ENCODE peak calls at places on chromosomes 13 and 19, in eight cellular contexts. One of them, this sample, is unnamed.

GRCh38 chr19:55383789-55384575 is at the start of gene TMEM238:
- DNase-seq in astrocyte: peak
- DNase-seq in OCI-M1: peak
- DNase-seq in T-helper 17 cell: peak
- DNase-seq in right lobe of liver: peak
- DNase-seq in stimulated activated CD4-positive, alpha-beta T cell treated with anti-CD3 and anti-CD28 coated beads, Interleukin-2, amount 100 ng/mL, for 48 hours: peak
- DNase-seq in nephron progenitor cell: peak
- DNase-seq in WTC11: peak
- DNase-seq in this sample: no peak

GRCh38 chr13:27461940-27462584 is 11.7 kb upstream of the MTIF3 start:
- DNase-seq in stimulated activated CD4-positive, alpha-beta T cell treated with anti-CD3 and anti-CD28 coated beads, Interleukin-2, amount 100 ng/mL, for 48 hours: no peak
- DNase-seq in OCI-M1: no peak
- DNase-seq in WTC11: no peak
- DNase-seq in T-helper 17 cell: no peak
- DNase-seq in astrocyte: no peak
- DNase-seq in right lobe of liver: no peak
- DNase-seq in nephron progenitor cell: no peak
- DNase-seq in this sample: no peak

GRCh38 chr19:48249502-48250014 is 6.2 kb downstream of the CARD8 start:
- DNase-seq in right lobe of liver: peak
- DNase-seq in T-helper 17 cell: peak
- DNase-seq in stimulated activated CD4-positive, alpha-beta T cell treated with anti-CD3 and anti-CD28 coated beads, Interleukin-2, amount 100 ng/mL, for 48 hours: peak
- DNase-seq in WTC11: no peak
- DNase-seq in nephron progenitor cell: no peak
- DNase-seq in astrocyte: no peak
- DNase-seq in OCI-M1: peak
- DNase-seq in this sample: no peak

GRCh38 chr19:5974721-5975387 is 3.1 kb downstream of the RANBP3 start:
- DNase-seq in astrocyte: no peak
- DNase-seq in right lobe of liver: no peak
- DNase-seq in WTC11: no peak
- DNase-seq in nephron progenitor cell: no peak
- DNase-seq in stimulated activated CD4-positive, alpha-beta T cell treated with anti-CD3 and anti-CD28 coated beads, Interleukin-2, amount 100 ng/mL, for 48 hours: no peak
- DNase-seq in OCI-M1: no peak
- DNase-seq in T-helper 17 cell: no peak
- DNase-seq in this sample: no peak

GRCh38 chr19:9535934-9536333 is 2.5 kb downstream of the ZNF426 start:
- DNase-seq in stimulated activated CD4-positive, alpha-beta T cell treated with anti-CD3 and anti-CD28 coated beads, Interleukin-2, amount 100 ng/mL, for 48 hours: no peak
- DNase-seq in WTC11: no peak
- DNase-seq in right lobe of liver: no peak
- DNase-seq in astrocyte: no peak
- DNase-seq in nephron progenitor cell: no peak
- DNase-seq in T-helper 17 cell: no peak
- DNase-seq in OCI-M1: no peak
- DNase-seq in this sample: no peak

GRCh38 chr13:59447846-59448620 is 715.7 kb downstream of the DIAPH3 start:
- DNase-seq in astrocyte: peak
- DNase-seq in stimulated activated CD4-positive, alpha-beta T cell treated with anti-CD3 and anti-CD28 coated beads, Interleukin-2, amount 100 ng/mL, for 48 hours: no peak
- DNase-seq in right lobe of liver: no peak
- DNase-seq in nephron progenitor cell: no peak
- DNase-seq in T-helper 17 cell: no peak
- DNase-seq in WTC11: no peak
- DNase-seq in OCI-M1: no peak
- DNase-seq in this sample: peak

GRCh38 chr13:107842562-107843180 is 372.7 kb downstream of the LIG4 start:
- DNase-seq in nephron progenitor cell: no peak
- DNase-seq in right lobe of liver: no peak
- DNase-seq in OCI-M1: no peak
- DNase-seq in astrocyte: peak
- DNase-seq in WTC11: no peak
- DNase-seq in T-helper 17 cell: no peak
- DNase-seq in stimulated activated CD4-positive, alpha-beta T cell treated with anti-CD3 and anti-CD28 coated beads, Interleukin-2, amount 100 ng/mL, for 48 hours: no peak
- DNase-seq in this sample: peak

GRCh38 chr19:55406869-55407624 is 541 bp downstream of the UBE2S start:
- DNase-seq in nephron progenitor cell: no peak
- DNase-seq in stimulated activated CD4-positive, alpha-beta T cell treated with anti-CD3 and anti-CD28 coated beads, Interleukin-2, amount 100 ng/mL, for 48 hours: no peak
- DNase-seq in astrocyte: no peak
- DNase-seq in WTC11: no peak
- DNase-seq in OCI-M1: no peak
- DNase-seq in right lobe of liver: no peak
- DNase-seq in T-helper 17 cell: peak
- DNase-seq in this sample: no peak

GRCh38 chr19:49929611-49930482 is 543 bp upstream of the NUP62 start:
- DNase-seq in OCI-M1: peak
- DNase-seq in astrocyte: peak
- DNase-seq in T-helper 17 cell: peak
- DNase-seq in right lobe of liver: peak
- DNase-seq in WTC11: peak
- DNase-seq in nephron progenitor cell: peak
- DNase-seq in stimulated activated CD4-positive, alpha-beta T cell treated with anti-CD3 and anti-CD28 coated beads, Interleukin-2, amount 100 ng/mL, for 48 hours: peak
- DNase-seq in this sample: peak

GRCh38 chr13:40407567-40407966 is 258.9 kb downstream of the FOXO1 start:
- DNase-seq in OCI-M1: no peak
- DNase-seq in astrocyte: no peak
- DNase-seq in stimulated activated CD4-positive, alpha-beta T cell treated with anti-CD3 and anti-CD28 coated beads, Interleukin-2, amount 100 ng/mL, for 48 hours: no peak
- DNase-seq in WTC11: no peak
- DNase-seq in T-helper 17 cell: no peak
- DNase-seq in nephron progenitor cell: no peak
- DNase-seq in right lobe of liver: no peak
- DNase-seq in this sample: no peak

GRCh38 chr19:18501832-18502231 is 20.0 kb downstream of the ELL start:
- DNase-seq in WTC11: no peak
- DNase-seq in OCI-M1: no peak
- DNase-seq in stimulated activated CD4-positive, alpha-beta T cell treated with anti-CD3 and anti-CD28 coated beads, Interleukin-2, amount 100 ng/mL, for 48 hours: no peak
- DNase-seq in astrocyte: no peak
- DNase-seq in right lobe of liver: peak
- DNase-seq in T-helper 17 cell: no peak
- DNase-seq in nephron progenitor cell: no peak
- DNase-seq in this sample: no peak